ENCODE peak calls at places on chromosomes 2 and 18, in nine cellular contexts. J is DND-41, G is neural progenitor cell, H is HCT116, V is IMR-90, T is PC-3, X is neuronal stem cell, Y is GM23248, F is adipocyte. R is an unnamed sample.

GRCh38 chr2:199936554-199936953 is 18.7 kb downstream of the TYW5 start:
- DNase-seq in F (no peak), G (no peak), J (no peak), H (no peak), V (no peak), Y (no peak), X (no peak), T (no peak), R (no peak)

GRCh38 chr2:72919414-72920316 is 2.3 kb downstream of the EMX1 start:
- DNase-seq in Y (peak), V (no peak), G (peak), F (no peak), H (no peak), X (no peak), J (no peak), T (no peak), R (no peak)

GRCh38 chr18:42229211-42230210 is 274.5 kb downstream of the PIK3C3 start:
- DNase-seq in J (no peak), Y (no peak), H (no peak), F (no peak), V (no peak), X (no peak), T (no peak), G (no peak), R (no peak)

GRCh38 chr2:135742307-135742838 is 718 bp downstream of the UBXN4 start:
- DNase-seq in F (peak), G (peak), T (peak), Y (peak), X (peak), V (peak), J (peak), H (no peak), R (no peak)

GRCh38 chr2:207467716-207468347 is 61.9 kb upstream of the CREB1 start:
- DNase-seq in H (no peak), F (peak), Y (peak), J (no peak), V (peak), X (no peak), T (no peak), G (no peak), R (no peak)

GRCh38 chr18:74897971-74898657 is 300.4 kb downstream of the ZNF407 start:
- DNase-seq in F (peak), V (peak), G (no peak), X (no peak), Y (peak), T (peak), J (no peak), H (no peak), R (no peak)

GRCh38 chr2:5521462-5521861 is 170.7 kb upstream of the SOX11 start:
- DNase-seq in F (no peak), T (no peak), V (no peak), X (no peak), J (no peak), H (no peak), Y (no peak), G (no peak), R (no peak)

GRCh38 chr2:218701806-218702205 is 8.8 kb upstream of the TTLL4 start:
- DNase-seq in F (no peak), Y (peak), G (no peak), H (no peak), V (no peak), T (no peak), J (no peak), X (no peak), R (no peak)

GRCh38 chr18:73758446-73758845 is 389.2 kb downstream of the FBXO15 start:
- DNase-seq in Y (peak), G (no peak), J (no peak), H (no peak), X (no peak), F (no peak), T (peak), V (peak), R (no peak)

GRCh38 chr2:128380061-128380889 is 61.6 kb upstream of the HS6ST1 start:
- DNase-seq in F (no peak), Y (no peak), H (no peak), J (no peak), X (no peak), G (no peak), T (no peak), V (no peak), R (peak)

GRCh38 chr2:128377071-128377910 is 58.6 kb upstream of the HS6ST1 start:
- DNase-seq in Y (no peak), J (no peak), F (no peak), V (no peak), T (no peak), H (no peak), G (no peak), X (no peak), R (peak)

GRCh38 chr2:128376241-128377041 is 57.8 kb upstream of the HS6ST1 start:
- DNase-seq in V (no peak), T (no peak), G (no peak), Y (no peak), H (no peak), F (no peak), X (no peak), J (no peak), R (peak)

GRCh38 chr2:128379021-128380005 is 60.6 kb upstream of the HS6ST1 start:
- DNase-seq in V (peak), J (no peak), Y (peak), X (peak), F (peak), T (no peak), G (peak), H (no peak), R (peak)

DNA sequence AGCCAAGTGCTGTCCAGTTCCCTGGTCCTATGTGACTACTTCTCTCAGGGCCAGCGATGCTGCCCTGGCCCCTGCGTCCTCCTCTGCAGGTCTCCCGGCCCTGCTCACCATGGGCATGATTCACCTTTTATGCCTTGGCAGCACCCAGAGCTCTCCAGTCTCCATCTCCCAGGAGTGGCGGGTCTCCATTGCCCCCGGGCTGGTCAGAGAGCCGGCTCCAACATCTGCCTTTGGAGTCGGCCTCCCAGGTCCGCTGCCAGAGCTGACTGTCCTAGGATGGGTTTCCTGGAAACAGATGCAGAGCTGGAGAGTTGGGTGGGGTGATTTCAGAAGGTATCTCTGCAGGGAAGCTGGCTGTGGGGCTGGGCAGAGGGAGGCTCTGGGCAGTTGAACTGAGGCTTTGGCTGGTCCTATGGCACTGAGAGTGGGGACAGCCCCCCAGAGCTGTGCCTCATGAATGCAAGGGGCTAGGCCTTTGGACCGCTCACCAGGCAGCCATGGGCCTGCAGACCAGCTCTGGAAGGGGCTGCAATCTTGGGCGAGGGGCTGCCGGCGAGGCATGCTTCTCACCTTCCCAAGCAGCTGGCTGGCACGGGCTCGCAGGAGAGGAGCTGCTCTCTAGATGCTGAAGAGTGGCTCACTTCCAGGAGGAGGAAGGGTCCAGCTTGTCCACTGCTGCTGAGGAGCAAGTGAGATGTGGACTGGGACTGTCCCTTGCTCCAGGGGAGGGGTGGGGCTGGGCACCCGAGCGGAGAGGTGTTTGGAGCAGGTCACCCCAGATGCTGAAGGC is 59.8 kb upstream of the HS6ST1 start:
- DNase-seq in J (no peak), X (no peak), F (no peak), G (no peak), V (no peak), T (no peak), H (no peak), Y (no peak), R (peak)
- H3K9ac ChIP-seq in J (no peak), X (no peak), F (peak), G (no peak), V (no peak), T (no peak), H (no peak), Y (peak), R (peak)

GRCh38 chr18:3498705-3499451 is 48.9 kb downstream of the TGIF1 start:
- DNase-seq in T (no peak), G (peak), J (no peak), Y (peak), F (peak), V (peak), X (peak), H (no peak), R (peak)
- H3K9ac ChIP-seq in T (no peak), G (no peak), J (no peak), Y (peak), F (peak), V (peak), X (no peak), H (no peak), R (no peak)

DNA sequence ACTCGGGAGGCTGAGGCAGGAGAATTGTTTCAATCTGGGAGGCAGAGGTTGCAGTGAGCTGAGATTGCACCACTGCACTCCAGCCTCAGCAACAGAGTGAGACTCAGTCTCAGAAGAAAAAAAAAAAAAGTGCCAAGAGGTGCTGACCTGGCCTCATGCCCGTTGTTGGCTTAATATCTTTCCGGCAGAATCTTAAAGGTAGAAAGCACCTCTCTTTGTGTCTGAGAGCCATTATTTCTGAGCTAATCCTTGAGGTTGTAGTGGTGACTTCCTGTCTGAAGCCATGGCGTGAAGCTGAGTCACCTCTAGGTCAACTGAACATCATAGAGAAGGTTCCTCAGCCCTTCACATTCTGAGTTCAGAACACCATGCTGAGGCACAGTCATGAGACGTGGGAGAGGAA is 60.4 kb downstream of the WDSUB1 start:
- DNase-seq in H (peak), G (no peak), F (peak), J (peak), V (peak), X (no peak), T (peak), Y (peak), R (no peak)
- H3K9ac ChIP-seq in H (no peak), G (no peak), F (no peak), J (no peak), V (no peak), X (no peak), T (no peak), Y (no peak), R (no peak)

GRCh38 chr2:112182581-112183034 is 44.4 kb downstream of the FBLN7 start:
- DNase-seq in V (no peak), H (no peak), G (peak), J (peak), T (no peak), X (no peak), F (no peak), Y (no peak), R (no peak)
- H3K9ac ChIP-seq in V (no peak), H (no peak), G (no peak), J (no peak), T (no peak), X (peak), F (no peak), Y (no peak), R (no peak)

DNA sequence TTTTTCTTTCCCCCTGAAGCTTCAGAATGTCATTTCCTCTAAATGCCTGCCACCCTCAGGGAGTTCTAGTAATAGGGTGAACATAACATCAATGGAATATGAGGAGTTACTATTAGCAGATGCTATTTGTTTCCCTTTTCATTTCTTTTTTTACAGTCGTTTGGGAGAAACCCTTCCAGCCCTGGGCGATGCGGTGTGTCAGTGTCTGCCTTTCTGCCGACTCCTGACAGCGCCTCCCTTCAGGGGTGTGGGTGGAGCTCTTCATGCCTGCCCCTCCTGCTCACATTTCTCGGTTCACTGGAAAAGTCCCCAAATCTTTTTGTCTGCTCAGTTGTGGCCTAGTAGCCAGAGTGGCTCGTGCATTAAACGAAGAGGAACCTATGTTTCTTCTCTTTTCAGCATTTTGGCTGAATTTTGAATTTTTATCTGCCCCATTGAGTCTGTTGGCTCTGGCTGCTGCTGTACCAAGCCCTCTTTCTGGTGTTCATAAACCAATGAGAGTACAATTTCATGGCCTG is 72.3 kb downstream of the FMNL2 start:
- DNase-seq in X (peak), G (peak), Y (peak), J (no peak), H (no peak), F (peak), V (peak), T (no peak), R (peak)
- H3K9ac ChIP-seq in X (no peak), G (no peak), Y (peak), J (no peak), H (no peak), F (peak), V (no peak), T (no peak), R (peak)

DNA sequence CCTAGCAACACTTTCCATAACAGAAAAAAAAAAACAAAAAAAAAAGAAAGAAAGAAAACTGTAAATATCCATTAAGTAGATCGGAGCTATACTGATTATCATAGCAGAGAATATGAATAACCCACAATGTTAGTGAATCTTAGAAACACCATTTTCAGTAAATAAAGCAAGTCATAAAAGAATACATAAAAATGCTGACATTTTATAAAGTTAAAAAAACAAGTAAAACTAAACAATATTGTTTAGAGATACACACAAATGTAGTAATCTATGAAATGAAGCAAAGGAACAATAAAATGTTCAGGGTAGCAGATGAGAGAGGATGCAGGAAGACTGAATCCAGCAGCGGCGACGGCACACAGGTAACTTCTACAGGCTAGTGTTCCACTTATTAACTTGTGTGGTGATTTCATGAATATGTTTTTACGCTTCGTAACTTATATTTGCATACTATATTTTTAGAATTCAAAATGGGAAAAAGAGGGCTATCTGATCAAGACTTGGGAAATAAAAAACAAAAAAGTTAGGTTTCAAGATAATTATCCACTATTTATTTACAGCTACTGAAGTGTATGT is 4.8 kb downstream of the ROCK2 start:
- DNase-seq in V (no peak), F (no peak), Y (no peak), G (no peak), H (no peak), T (no peak), X (no peak), J (no peak), R (no peak)
- H3K9ac ChIP-seq in V (no peak), F (peak), Y (no peak), G (no peak), H (no peak), T (no peak), X (no peak), J (no peak), R (no peak)

GRCh38 chr2:196168181-196168580 is 3.2 kb downstream of the STK17B start:
- DNase-seq in H (no peak), X (no peak), J (no peak), F (peak), Y (peak), V (peak), T (peak), G (no peak), R (no peak)
- H3K9ac ChIP-seq in H (no peak), X (no peak), J (peak), F (peak), Y (no peak), V (peak), T (no peak), G (no peak), R (no peak)

DNA sequence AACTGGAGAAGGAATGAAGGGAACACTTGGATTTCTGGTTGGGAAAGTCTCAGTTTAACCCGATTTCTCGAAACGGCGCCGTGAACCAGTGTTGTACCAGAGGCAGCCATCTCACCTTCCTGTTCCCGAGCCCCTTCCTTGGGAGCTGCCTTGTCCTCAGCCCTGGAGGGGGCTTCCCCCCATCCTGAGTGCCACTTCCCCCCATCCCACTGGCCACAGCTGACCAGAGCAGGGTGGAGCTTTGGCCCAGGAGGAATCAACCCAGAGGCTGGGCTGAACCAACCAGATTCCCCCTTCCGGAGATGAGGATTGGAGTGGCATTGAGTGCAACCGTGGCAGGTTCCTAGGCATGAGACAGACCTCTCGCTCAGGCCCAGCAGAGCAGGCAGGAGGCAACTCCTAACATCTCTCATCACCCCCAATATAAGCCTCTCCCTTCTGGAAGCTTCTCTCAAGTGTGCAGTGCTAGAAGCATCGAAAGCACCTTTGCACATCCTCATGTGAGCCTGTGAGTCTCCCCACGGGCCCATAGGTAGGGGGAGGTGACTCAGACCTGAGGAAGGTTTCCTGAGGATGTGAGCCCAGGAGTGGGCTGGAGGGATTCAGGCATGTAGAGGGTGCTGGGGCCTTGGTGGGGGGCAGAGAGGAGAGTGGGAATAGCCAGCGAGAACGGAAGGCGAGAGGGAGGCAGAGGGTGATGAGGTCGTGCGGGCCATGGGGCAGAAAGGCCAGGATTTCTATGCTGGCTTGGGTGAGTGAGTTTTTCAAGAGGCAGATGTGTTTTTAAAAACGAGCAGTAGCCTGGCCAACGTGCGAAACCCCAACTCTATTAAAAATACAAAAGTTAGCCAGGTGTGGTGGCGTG is 11.9 kb downstream of the NGEF start:
- DNase-seq in H (no peak), T (no peak), V (no peak), Y (no peak), F (no peak), X (no peak), G (no peak), J (no peak), R (no peak)
- H3K9ac ChIP-seq in H (no peak), T (no peak), V (no peak), Y (no peak), F (no peak), X (no peak), G (no peak), J (no peak), R (no peak)

GRCh38 chr2:32715391-32715841 is 87.6 kb downstream of the TTC27 start:
- DNase-seq in H (no peak), T (no peak), V (peak), F (peak), G (no peak), J (no peak), X (no peak), Y (no peak), R (no peak)
- H3K9ac ChIP-seq in H (no peak), T (no peak), V (no peak), F (no peak), G (no peak), J (no peak), X (no peak), Y (no peak), R (no peak)

GRCh38 chr2:64641585-64641984 is 12.1 kb downstream of the SERTAD2 start:
- DNase-seq in T (no peak), V (no peak), G (no peak), H (no peak), F (no peak), J (no peak), X (no peak), Y (no peak), R (no peak)

GRCh38 chr2:64638502-64639120 is 15.1 kb downstream of the SERTAD2 start:
- DNase-seq in Y (no peak), J (no peak), H (no peak), X (no peak), F (no peak), G (no peak), V (no peak), T (peak), R (no peak)

GRCh38 chr2:64637931-64638330 is 15.8 kb downstream of the SERTAD2 start:
- DNase-seq in H (no peak), Y (peak), G (no peak), X (no peak), J (no peak), V (peak), F (no peak), T (peak), R (no peak)

GRCh38 chr2:64639691-64640090 is 14.0 kb downstream of the SERTAD2 start:
- DNase-seq in G (no peak), F (no peak), J (no peak), T (no peak), Y (no peak), V (no peak), H (no peak), X (no peak), R (no peak)

DNA sequence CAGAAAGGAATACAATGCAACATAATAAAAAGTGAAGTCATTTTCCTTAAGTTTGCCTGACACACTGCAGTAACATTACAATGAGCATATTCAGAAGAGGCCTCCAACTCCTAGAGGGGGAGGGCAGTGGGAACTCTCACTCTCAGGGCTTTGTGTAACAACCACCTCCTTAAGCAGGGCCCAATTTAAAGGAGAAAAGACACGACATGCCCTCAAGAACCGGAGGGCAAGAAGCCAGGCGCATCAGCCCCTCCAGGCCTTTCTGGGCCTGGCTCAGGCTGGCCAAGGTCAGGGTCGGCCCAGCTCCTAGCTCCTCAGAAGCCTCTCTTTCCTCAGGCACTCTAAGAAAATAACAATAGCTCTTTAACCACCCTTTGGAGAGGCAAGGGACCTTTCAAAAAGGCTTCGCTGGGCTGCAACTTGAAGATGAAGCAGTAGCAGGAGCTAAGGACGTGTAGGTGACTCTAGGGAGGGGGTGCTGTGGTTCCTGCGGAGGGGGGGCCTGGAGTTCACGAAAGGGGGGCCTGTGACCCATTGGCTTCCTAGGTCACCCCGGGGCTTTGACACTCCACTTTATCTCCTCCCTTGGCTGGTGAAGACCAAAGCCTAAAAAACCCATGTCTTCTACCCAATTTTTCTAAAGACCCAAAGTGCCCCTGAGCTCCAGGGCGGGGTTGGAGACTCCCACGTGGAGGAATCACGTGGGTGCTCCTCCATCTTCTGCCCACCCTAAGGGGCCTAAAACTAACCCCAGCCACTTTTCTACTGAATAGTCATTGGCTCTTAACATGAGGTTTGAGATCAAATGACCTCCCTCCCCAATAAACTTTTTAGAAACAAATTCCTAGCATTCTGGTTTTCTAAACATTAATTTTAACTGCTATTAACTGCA is 13.3 kb downstream of the SERTAD2 start:
- DNase-seq in H (no peak), F (peak), J (no peak), Y (peak), V (peak), G (no peak), T (peak), X (no peak), R (no peak)
- H3K9ac ChIP-seq in H (no peak), F (peak), J (no peak), Y (peak), V (no peak), G (no peak), T (no peak), X (no peak), R (no peak)

R was measured in kidney.